ENCODE peak calls at places on chromosome 13, in five cellular contexts. V is tibial nerve, J is cardiac muscle cell, S is A549, Q is neural progenitor cell. W is an unnamed sample.

GRCh38 chr13:36915106-36915505 is 4.9 kb downstream of the SMAD9 start:
- DNase-seq in V (no peak), J (no peak), S (no peak), Q (no peak), W (no peak)

GRCh38 chr13:105774739-105775460 is 760.6 kb downstream of the EFNB2 start:
- DNase-seq in V (no peak), J (no peak), S (peak), Q (peak), W (no peak)

GRCh38 chr13:38283346-38283745 is 66.3 kb upstream of the UFM1 start:
- DNase-seq in V (no peak), J (no peak), S (no peak), Q (no peak), W (no peak)

GRCh38 chr13:90769387-90769786 is 578.1 kb upstream of the MIR17HG start:
- DNase-seq in V (no peak), J (no peak), S (no peak), Q (no peak), W (no peak)

GRCh38 chr13:44191504-44192171 is 182.0 kb upstream of the SERP2 start:
- DNase-seq in V (no peak), J (peak), S (no peak), Q (peak), W (no peak)

GRCh38 chr13:46296920-46297319 is 85.2 kb downstream of the LRRC63 start:
- DNase-seq in V (no peak), J (no peak), S (no peak), Q (no peak), W (peak)

GRCh38 chr13:21837841-21838551 is 167.1 kb downstream of the FGF9 start:
- DNase-seq in V (no peak), J (no peak), S (no peak), Q (no peak), W (no peak)

GRCh38 chr13:34803756-34804155 is 138.3 kb upstream of the NBEA start:
- DNase-seq in V (no peak), J (no peak), S (no peak), Q (no peak), W (no peak)

GRCh38 chr13:47019977-47020376 is 123.1 kb upstream of the HTR2A start:
- DNase-seq in V (no peak), J (no peak), S (no peak), Q (peak), W (no peak)

GRCh38 chr13:107730835-107731234 is 484.5 kb downstream of the LIG4 start:
- DNase-seq in V (no peak), J (no peak), S (no peak), Q (no peak), W (peak)

GRCh38 chr13:98613591-98613990 is 36.7 kb upstream of the STK24 start:
- DNase-seq in V (no peak), J (no peak), S (no peak), Q (no peak), W (no peak)

GRCh38 chr13:28467034-28467433 is 27.9 kb downstream of the FLT1 start:
- DNase-seq in V (no peak), J (no peak), S (no peak), Q (no peak), W (no peak)

GRCh38 chr13:110400786-110401533 is 93.9 kb downstream of the COL4A2 start:
- DNase-seq in V (no peak), J (no peak), S (no peak), Q (no peak), W (no peak)

GRCh38 chr13:113845055-113845454 is 18.8 kb downstream of the GAS6 start:
- DNase-seq in V (no peak), J (no peak), S (no peak), Q (no peak), W (no peak)

GRCh38 chr13:77507931-77508776 is 27.4 kb upstream of the SCEL start:
- DNase-seq in V (no peak), J (no peak), S (no peak), Q (no peak), W (no peak)

GRCh38 chr13:77565635-77566034 is 30.1 kb downstream of the SCEL start:
- DNase-seq in V (no peak), J (peak), S (peak), Q (peak), W (no peak)

GRCh38 chr13:67736646-67737420 is 506.7 kb upstream of the PCDH9 start:
- DNase-seq in V (no peak), J (peak), S (peak), Q (peak), W (peak)

GRCh38 chr13:94609196-94609595 is 7.5 kb downstream of the GPR180 start:
- DNase-seq in V (no peak), J (no peak), S (no peak), Q (no peak), W (no peak)

GRCh38 chr13:64453831-64454230 is 2776.3 kb downstream of the PCDH9 start:
- DNase-seq in V (no peak), J (peak), S (no peak), Q (peak), W (no peak)

GRCh38 chr13:97067342-97067895 is 73.1 kb upstream of the OXGR1 start:
- DNase-seq in V (no peak), J (no peak), S (no peak), Q (no peak), W (no peak)

GRCh38 chr13:31920301-31920818 is 111.2 kb upstream of the FRY start:
- DNase-seq in V (no peak), J (no peak), S (no peak), Q (no peak), W (no peak)

GRCh38 chr13:27367570-27367969 is 56.8 kb upstream of the GTF3A start:
- DNase-seq in V (no peak), J (no peak), S (no peak), Q (no peak), W (no peak)

GRCh38 chr13:96511587-96511986 is 421.7 kb downstream of the HS6ST3 start:
- DNase-seq in V (no peak), J (no peak), S (no peak), Q (no peak), W (no peak)

GRCh38 chr13:109764474-109765292 is 21.7 kb downstream of the IRS2 start:
- DNase-seq in V (no peak), J (no peak), S (no peak), Q (peak), W (no peak)

GRCh38 chr13:20121154-20121515 is 39.7 kb downstream of the GJA3 start:
- DNase-seq in V (no peak), J (no peak), S (no peak), Q (no peak), W (no peak)

GRCh38 chr13:98129059-98129741 is 13.7 kb upstream of the FARP1 start:
- DNase-seq in V (no peak), J (no peak), S (no peak), Q (no peak), W (no peak)

GRCh38 chr13:112821340-112822055 is 131.7 kb downstream of the ATP11A start:
- DNase-seq in V (no peak), J (no peak), S (no peak), Q (no peak), W (no peak)

GRCh38 chr13:110907951-110908898 is 6.6 kb downstream of the ANKRD10 start:
- DNase-seq in V (no peak), J (no peak), S (peak), Q (no peak), W (no peak)

GRCh38 chr13:27043013-27043412 is 128.6 kb downstream of the USP12 start:
- DNase-seq in V (no peak), J (no peak), S (peak), Q (no peak), W (peak)

GRCh38 chr13:59776924-59777690 is 386.6 kb downstream of the DIAPH3 start:
- DNase-seq in V (no peak), J (no peak), S (no peak), Q (no peak), W (peak)

GRCh38 chr13:67123165-67123564 is 107.0 kb downstream of the PCDH9 start:
- DNase-seq in V (no peak), J (no peak), S (no peak), Q (no peak), W (no peak)

GRCh38 chr13:99894835-99895427 is 76.6 kb downstream of the ZIC5 start:
- DNase-seq in V (no peak), J (no peak), S (no peak), Q (peak), W (no peak)

GRCh38 chr13:94344126-94344863 is 135.2 kb downstream of the DCT start:
- DNase-seq in V (no peak), J (no peak), S (no peak), Q (no peak), W (no peak)

GRCh38 chr13:94209110-94209509 is 270.4 kb downstream of the DCT start:
- DNase-seq in V (no peak), J (no peak), S (no peak), Q (no peak), W (no peak)

GRCh38 chr13:79491715-79492114 is 10.8 kb downstream of the NDFIP2 start:
- DNase-seq in V (no peak), J (no peak), S (no peak), Q (no peak), W (no peak)

GRCh38 chr13:111790621-111791020 is 276.3 kb upstream of the SOX1 start:
- DNase-seq in V (no peak), J (no peak), S (no peak), Q (no peak), W (no peak)

GRCh38 chr13:96677029-96677428 is 317.2 kb downstream of the OXGR1 start:
- DNase-seq in V (no peak), J (no peak), S (no peak), Q (no peak), W (no peak)

GRCh38 chr13:32881074-32881791 is 135.0 kb upstream of the KL start:
- DNase-seq in V (no peak), J (no peak), S (no peak), Q (no peak), W (no peak)

DNA sequence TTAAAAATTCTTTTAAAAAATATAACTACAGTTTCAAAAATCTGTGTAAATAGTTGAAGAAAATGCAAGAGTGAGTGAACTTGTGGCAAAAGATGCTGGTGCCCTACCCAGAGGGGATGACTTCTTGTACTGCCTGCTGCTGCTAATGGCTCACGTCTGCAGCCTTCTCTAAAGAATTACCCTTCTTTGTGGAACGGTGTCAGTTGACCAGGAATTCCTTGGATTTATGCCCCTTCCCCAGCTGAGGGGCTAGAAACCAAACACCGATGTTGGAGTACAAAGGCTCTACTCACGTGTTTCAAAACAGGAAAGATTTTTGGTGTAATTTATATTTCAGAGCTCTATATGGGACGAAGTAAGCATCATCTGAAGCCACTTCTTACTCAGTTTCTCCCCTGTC is 1582.8 kb downstream of the OLFM4 start:
- DNase-seq in V (no peak), J (no peak), S (no peak), Q (peak), W (no peak)
- H3K27ac ChIP-seq in V (no peak), J (no peak), S (no peak), Q (no peak), W (no peak)

GRCh38 chr13:41402695-41403511 is 54.4 kb upstream of the RGCC start:
- DNase-seq in V (no peak), J (peak), S (no peak), Q (no peak), W (no peak)

GRCh38 chr13:41398494-41399190 is 58.7 kb upstream of the RGCC start:
- DNase-seq in V (no peak), J (no peak), S (no peak), Q (no peak), W (no peak)

GRCh38 chr13:41405367-41405766 is 52.0 kb upstream of the RGCC start:
- DNase-seq in V (no peak), J (no peak), S (no peak), Q (no peak), W (no peak)

GRCh38 chr13:41403983-41404382 is 53.4 kb upstream of the RGCC start:
- DNase-seq in V (no peak), J (no peak), S (no peak), Q (no peak), W (no peak)

DNA sequence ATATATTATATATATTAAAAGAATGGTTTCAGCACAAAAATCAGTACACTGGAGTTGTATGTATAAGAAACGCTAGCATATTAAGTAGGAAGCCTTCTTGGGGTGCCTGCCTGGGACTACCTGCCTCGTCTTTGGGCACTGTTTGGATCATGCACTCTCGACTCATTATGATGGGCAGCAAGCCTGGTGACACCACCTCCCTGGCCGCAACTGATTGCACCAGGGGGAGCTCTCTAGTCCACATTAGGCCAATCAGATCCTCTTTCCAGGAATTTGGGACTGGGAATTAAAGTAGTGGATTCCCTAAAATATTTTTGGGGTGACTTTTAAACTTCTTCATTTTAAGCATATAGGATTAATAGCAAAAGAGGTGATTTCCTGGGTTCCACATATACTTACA is 56.0 kb upstream of the RGCC start:
- DNase-seq in V (no peak), J (no peak), S (no peak), Q (peak), W (no peak)
- TF ChIP-seq CTCF in V (no peak), J (no peak), S (no peak), Q (no peak), W (no peak)

GRCh38 chr13:30318026-30318425 is 10.7 kb upstream of the KATNAL1 start:
- DNase-seq in V (no peak), J (no peak), S (no peak), Q (no peak), W (no peak)

GRCh38 chr13:30319703-30320102 is 12.4 kb upstream of the KATNAL1 start:
- DNase-seq in V (no peak), J (no peak), S (no peak), Q (no peak), W (no peak)

GRCh38 chr13:30323524-30323923 is 16.2 kb upstream of the KATNAL1 start:
- DNase-seq in V (no peak), J (no peak), S (no peak), Q (no peak), W (no peak)

GRCh38 chr13:30322428-30322827 is 15.1 kb upstream of the KATNAL1 start:
- DNase-seq in V (no peak), J (no peak), S (no peak), Q (no peak), W (no peak)

GRCh38 chr13:30319130-30319529 is 11.8 kb upstream of the KATNAL1 start:
- DNase-seq in V (no peak), J (no peak), S (no peak), Q (no peak), W (no peak)
- H3K4me3 ChIP-seq in V (no peak), J (no peak), S (no peak), Q (no peak), W (no peak)

DNA sequence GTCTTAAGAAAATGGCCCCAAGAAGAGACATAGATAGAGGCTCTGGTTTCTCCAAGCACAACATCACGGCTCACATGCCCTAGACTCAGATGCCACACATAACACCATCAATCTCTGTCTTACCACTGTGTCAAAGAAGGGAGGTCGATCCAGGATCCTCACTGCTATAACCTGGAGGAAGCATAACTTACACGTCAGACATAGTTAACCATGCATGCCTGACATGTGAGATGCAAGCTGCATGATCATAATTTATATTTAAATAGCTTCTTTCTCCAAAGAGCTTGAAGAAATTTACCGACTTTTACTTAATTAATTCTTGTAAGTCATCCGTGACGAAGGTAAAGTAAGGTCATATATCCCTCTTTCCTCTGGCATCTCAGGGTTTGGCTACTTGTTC is 205.8 kb downstream of the LHFPL6 start:
- DNase-seq in V (no peak), J (no peak), S (no peak), Q (no peak), W (no peak)
- H3K27ac ChIP-seq in V (no peak), J (no peak), S (no peak), Q (no peak), W (no peak)

GRCh38 chr13:65971541-65971940 is 1258.6 kb downstream of the PCDH9 start:
- DNase-seq in V (no peak), J (peak), S (no peak), Q (peak), W (no peak)

GRCh38 chr13:65965496-65965895 is 1264.6 kb downstream of the PCDH9 start:
- DNase-seq in V (no peak), J (no peak), S (no peak), Q (no peak), W (no peak)

GRCh38 chr13:65964672-65965071 is 1265.5 kb downstream of the PCDH9 start:
- DNase-seq in V (no peak), J (no peak), S (no peak), Q (no peak), W (no peak)

DNA sequence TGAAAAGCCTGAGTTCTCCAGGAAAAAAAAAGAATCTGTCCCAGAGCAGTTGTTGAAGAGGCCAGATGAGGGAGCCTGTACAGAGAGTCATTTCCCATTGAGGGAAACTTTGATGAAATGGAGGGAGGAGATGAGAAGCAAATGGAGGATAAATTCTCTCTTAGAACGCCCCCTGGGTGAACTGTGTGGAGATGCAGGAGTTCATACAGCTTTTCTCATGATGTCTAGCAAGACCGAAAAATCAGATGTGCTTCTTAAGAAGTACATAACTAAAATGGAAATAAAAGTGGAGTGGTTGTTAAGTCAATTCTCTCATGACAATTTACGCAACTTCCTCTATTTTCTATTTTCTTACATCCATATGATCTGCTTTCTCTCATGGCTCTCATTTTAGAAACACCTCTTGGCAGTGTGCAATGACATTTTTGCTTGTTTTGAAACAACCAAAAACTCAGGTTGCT is 1263.1 kb downstream of the PCDH9 start:
- DNase-seq in V (no peak), J (peak), S (peak), Q (peak), W (no peak)
- TF ChIP-seq CTCF in V (no peak), J (peak), S (peak), Q (peak), W (peak)

DNA sequence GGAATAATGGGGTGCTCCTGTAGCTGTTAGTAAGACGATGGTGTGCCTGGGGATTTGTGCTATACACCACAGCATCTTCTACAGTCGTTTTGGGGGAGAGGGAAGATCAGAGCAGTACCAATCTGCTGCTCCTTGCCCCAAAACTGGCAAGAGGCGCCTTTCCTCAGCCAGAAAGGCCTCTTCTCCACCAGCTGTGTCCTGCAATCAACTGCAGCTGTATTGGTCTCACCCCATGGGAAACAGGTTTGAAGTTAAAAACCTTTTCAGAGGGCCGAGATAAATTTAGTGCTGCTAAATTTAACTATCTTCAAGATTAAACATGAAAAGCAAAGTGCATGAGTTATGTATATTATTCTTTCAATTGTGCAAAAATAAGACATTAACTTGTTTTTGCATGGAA is 1.2 kb upstream of the RNASEH2B start:
- DNase-seq in V (no peak), J (no peak), S (no peak), Q (no peak), W (no peak)
- H3K4me3 ChIP-seq in V (no peak), J (no peak), S (no peak), Q (no peak), W (no peak)

DNA sequence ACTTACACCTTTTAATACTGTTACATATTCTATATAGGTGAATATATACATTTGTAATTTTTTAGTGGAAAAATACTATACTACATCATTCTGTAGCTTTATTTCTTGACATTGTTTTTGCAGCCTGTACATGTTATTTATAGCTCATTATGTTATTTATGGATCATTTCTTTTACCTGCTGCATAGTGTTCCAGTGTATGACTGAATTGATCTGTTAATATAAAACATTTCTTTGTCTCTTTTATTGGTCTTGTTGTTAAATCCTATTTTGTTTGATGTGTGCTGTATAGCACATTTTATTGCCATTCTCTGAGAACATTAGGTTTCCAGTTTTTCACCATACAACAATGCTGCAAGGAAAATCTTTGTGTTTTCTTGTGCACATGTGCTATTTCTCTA is 2.4 kb downstream of the SETDB2 start:
- DNase-seq in V (no peak), J (no peak), S (no peak), Q (no peak), W (no peak)
- H3K27ac ChIP-seq in V (no peak), J (no peak), S (no peak), Q (no peak), W (no peak)